ENCODE peak calls at places on chromosomes 7 and 10, in six cellular contexts. One of them, this sample, is unnamed.

GRCh38 chr10:47356708-47357107 is 8.5 kb downstream of the RBP3 start:
- DNase-seq in hippocampal formation: no peak
- DNase-seq in HS-5: no peak
- DNase-seq in Daoy: no peak
- DNase-seq in mesendoderm: no peak
- DNase-seq in CD4-positive, alpha-beta T cell: no peak
- DNase-seq in this sample: no peak

GRCh38 chr10:13890617-13891541 is 304.1 kb downstream of the PRPF18 start:
- DNase-seq in HS-5: no peak
- DNase-seq in hippocampal formation: peak
- DNase-seq in CD4-positive, alpha-beta T cell: no peak
- DNase-seq in mesendoderm: peak
- DNase-seq in Daoy: peak
- DNase-seq in this sample: no peak

GRCh38 chr10:80204193-80204714 is 1.1 kb downstream of the ANXA11 start:
- DNase-seq in hippocampal formation: no peak
- DNase-seq in mesendoderm: peak
- DNase-seq in CD4-positive, alpha-beta T cell: no peak
- DNase-seq in HS-5: no peak
- DNase-seq in Daoy: peak
- DNase-seq in this sample: no peak

GRCh38 chr10:102118867-102119266 is 1.3 kb downstream of the LDB1 start:
- DNase-seq in HS-5: no peak
- DNase-seq in CD4-positive, alpha-beta T cell: no peak
- DNase-seq in mesendoderm: peak
- DNase-seq in hippocampal formation: peak
- DNase-seq in Daoy: peak
- DNase-seq in this sample: no peak

GRCh38 chr10:34433241-34434076 is 381.6 kb downstream of the PARD3 start:
- DNase-seq in CD4-positive, alpha-beta T cell: no peak
- DNase-seq in mesendoderm: no peak
- DNase-seq in HS-5: peak
- DNase-seq in Daoy: no peak
- DNase-seq in hippocampal formation: no peak
- DNase-seq in this sample: no peak

GRCh38 chr10:113028393-113029054 is 78.5 kb downstream of the TCF7L2 start:
- DNase-seq in hippocampal formation: no peak
- DNase-seq in HS-5: no peak
- DNase-seq in CD4-positive, alpha-beta T cell: no peak
- DNase-seq in mesendoderm: no peak
- DNase-seq in Daoy: no peak
- DNase-seq in this sample: no peak

GRCh38 chr10:97333601-97334369 is 744 bp downstream of the FRAT2 start:
- DNase-seq in mesendoderm: peak
- DNase-seq in hippocampal formation: peak
- DNase-seq in CD4-positive, alpha-beta T cell: peak
- DNase-seq in Daoy: peak
- DNase-seq in HS-5: peak
- DNase-seq in this sample: peak

GRCh38 chr7:113267885-113268284 is 149.5 kb upstream of the SMIM30 start:
- DNase-seq in HS-5: no peak
- DNase-seq in mesendoderm: no peak
- DNase-seq in Daoy: no peak
- DNase-seq in CD4-positive, alpha-beta T cell: no peak
- DNase-seq in hippocampal formation: no peak
- DNase-seq in this sample: no peak

GRCh38 chr7:127751062-127751722 is 99.2 kb downstream of the SND1 start:
- DNase-seq in CD4-positive, alpha-beta T cell: no peak
- DNase-seq in hippocampal formation: no peak
- DNase-seq in Daoy: peak
- DNase-seq in HS-5: no peak
- DNase-seq in mesendoderm: no peak
- DNase-seq in this sample: no peak

GRCh38 chr10:103507235-103508191 is 14.0 kb downstream of the NEURL1 start:
- DNase-seq in mesendoderm: peak
- DNase-seq in Daoy: no peak
- DNase-seq in HS-5: no peak
- DNase-seq in CD4-positive, alpha-beta T cell: no peak
- DNase-seq in hippocampal formation: no peak
- DNase-seq in this sample: no peak

GRCh38 chr10:84176836-84177474 is 3.4 kb downstream of the GPR15LG start:
- DNase-seq in hippocampal formation: no peak
- DNase-seq in HS-5: no peak
- DNase-seq in Daoy: no peak
- DNase-seq in CD4-positive, alpha-beta T cell: no peak
- DNase-seq in mesendoderm: no peak
- DNase-seq in this sample: no peak

GRCh38 chr10:5604236-5604925 is 62.0 kb downstream of the ASB13 start:
- DNase-seq in mesendoderm: no peak
- DNase-seq in CD4-positive, alpha-beta T cell: no peak
- DNase-seq in HS-5: no peak
- DNase-seq in Daoy: no peak
- DNase-seq in hippocampal formation: no peak
- DNase-seq in this sample: no peak

GRCh38 chr7:158353606-158354570 is 233.7 kb downstream of the PTPRN2 start:
- DNase-seq in CD4-positive, alpha-beta T cell: no peak
- DNase-seq in hippocampal formation: no peak
- DNase-seq in Daoy: peak
- DNase-seq in HS-5: no peak
- DNase-seq in mesendoderm: peak
- DNase-seq in this sample: no peak

GRCh38 chr10:74194999-74195398 is 44.0 kb downstream of the ADK start:
- DNase-seq in Daoy: no peak
- DNase-seq in CD4-positive, alpha-beta T cell: no peak
- DNase-seq in mesendoderm: no peak
- DNase-seq in hippocampal formation: no peak
- DNase-seq in HS-5: no peak
- DNase-seq in this sample: no peak

GRCh38 chr7:127844707-127845331 is 186.4 kb downstream of the LRRC4 start:
- DNase-seq in mesendoderm: no peak
- DNase-seq in CD4-positive, alpha-beta T cell: no peak
- DNase-seq in Daoy: peak
- DNase-seq in hippocampal formation: no peak
- DNase-seq in HS-5: no peak
- DNase-seq in this sample: no peak

GRCh38 chr7:86978804-86979506 is 80.5 kb downstream of the ELAPOR2 start:
- DNase-seq in hippocampal formation: no peak
- DNase-seq in HS-5: no peak
- DNase-seq in mesendoderm: no peak
- DNase-seq in CD4-positive, alpha-beta T cell: no peak
- DNase-seq in Daoy: no peak
- DNase-seq in this sample: no peak

GRCh38 chr7:151010307-151011096 is 13.8 kb downstream of the ATG9B start:
- DNase-seq in Daoy: no peak
- DNase-seq in HS-5: no peak
- DNase-seq in CD4-positive, alpha-beta T cell: peak
- DNase-seq in hippocampal formation: no peak
- DNase-seq in mesendoderm: peak
- DNase-seq in this sample: peak

GRCh38 chr7:102814025-102814471 is 65.2 kb downstream of the FAM185A start:
- DNase-seq in Daoy: peak
- DNase-seq in mesendoderm: no peak
- DNase-seq in hippocampal formation: no peak
- DNase-seq in HS-5: no peak
- DNase-seq in CD4-positive, alpha-beta T cell: no peak
- DNase-seq in this sample: no peak

GRCh38 chr7:149414745-149415390 is 46.0 kb downstream of the ZNF777 start:
- DNase-seq in hippocampal formation: no peak
- DNase-seq in mesendoderm: peak
- DNase-seq in HS-5: no peak
- DNase-seq in Daoy: peak
- DNase-seq in CD4-positive, alpha-beta T cell: peak
- DNase-seq in this sample: peak

GRCh38 chr7:74479961-74480829 is 26.5 kb downstream of the GTF2IRD1 start:
- DNase-seq in hippocampal formation: peak
- DNase-seq in CD4-positive, alpha-beta T cell: no peak
- DNase-seq in mesendoderm: peak
- DNase-seq in Daoy: peak
- DNase-seq in HS-5: no peak
- DNase-seq in this sample: no peak

GRCh38 chr10:43823237-43823605 is 174.5 kb upstream of the ZNF32 start:
- DNase-seq in mesendoderm: no peak
- DNase-seq in hippocampal formation: no peak
- DNase-seq in HS-5: no peak
- DNase-seq in CD4-positive, alpha-beta T cell: no peak
- DNase-seq in Daoy: no peak
- DNase-seq in this sample: no peak

GRCh38 chr7:131072505-131073091 is 255.1 kb upstream of the MKLN1 start:
- DNase-seq in CD4-positive, alpha-beta T cell: no peak
- DNase-seq in hippocampal formation: no peak
- DNase-seq in HS-5: no peak
- DNase-seq in mesendoderm: peak
- DNase-seq in Daoy: peak
- DNase-seq in this sample: no peak

GRCh38 chr10:102744374-102745051 is 765 bp downstream of the WBP1L start:
- DNase-seq in Daoy: peak
- DNase-seq in HS-5: no peak
- DNase-seq in CD4-positive, alpha-beta T cell: no peak
- DNase-seq in mesendoderm: no peak
- DNase-seq in hippocampal formation: no peak
- DNase-seq in this sample: no peak

GRCh38 chr10:69684020-69684980 is 54.3 kb downstream of the FAM241B start:
- DNase-seq in mesendoderm: no peak
- DNase-seq in HS-5: no peak
- DNase-seq in hippocampal formation: no peak
- DNase-seq in CD4-positive, alpha-beta T cell: no peak
- DNase-seq in Daoy: peak
- DNase-seq in this sample: no peak

GRCh38 chr7:52944916-52945315 is 90.5 kb upstream of the POM121L12 start:
- DNase-seq in Daoy: no peak
- DNase-seq in HS-5: peak
- DNase-seq in mesendoderm: no peak
- DNase-seq in hippocampal formation: no peak
- DNase-seq in CD4-positive, alpha-beta T cell: no peak
- DNase-seq in this sample: no peak

GRCh38 chr7:102874166-102874829 is 38.5 kb upstream of the LRRC17 start:
- DNase-seq in Daoy: peak
- DNase-seq in CD4-positive, alpha-beta T cell: no peak
- DNase-seq in mesendoderm: no peak
- DNase-seq in hippocampal formation: no peak
- DNase-seq in HS-5: peak
- DNase-seq in this sample: peak

GRCh38 chr10:15300145-15300544 is 70.9 kb downstream of the FAM171A1 start:
- DNase-seq in mesendoderm: no peak
- DNase-seq in HS-5: no peak
- DNase-seq in Daoy: no peak
- DNase-seq in hippocampal formation: no peak
- DNase-seq in CD4-positive, alpha-beta T cell: no peak
- DNase-seq in this sample: no peak

GRCh38 chr10:30391266-30391665 is 42.2 kb upstream of the MTPAP start:
- DNase-seq in CD4-positive, alpha-beta T cell: no peak
- DNase-seq in hippocampal formation: no peak
- DNase-seq in HS-5: no peak
- DNase-seq in Daoy: no peak
- DNase-seq in mesendoderm: no peak
- DNase-seq in this sample: no peak

GRCh38 chr10:30014511-30014910 is 44.9 kb downstream of the JCAD start:
- DNase-seq in Daoy: no peak
- DNase-seq in mesendoderm: no peak
- DNase-seq in HS-5: no peak
- DNase-seq in CD4-positive, alpha-beta T cell: no peak
- DNase-seq in hippocampal formation: no peak
- DNase-seq in this sample: peak

GRCh38 chr7:43648725-43649406 is 66.0 kb downstream of the STK17A start:
- DNase-seq in mesendoderm: no peak
- DNase-seq in hippocampal formation: no peak
- DNase-seq in HS-5: no peak
- DNase-seq in Daoy: peak
- DNase-seq in CD4-positive, alpha-beta T cell: peak
- DNase-seq in this sample: peak

This sample was measured in T-helper 2 cell treated with Interferon-gamma antibody and Interleukin-4, amounts not matched to agents 5 μg/mL and 100 μg/mL, for 36 hours.